ENCODE peak calls at places on chromosomes 16 and 17, in ten cellular contexts. S, D, P, J, M, H, A, U, B and F are unnamed samples.

GRCh38 chr17:31533546-31534155 is 142.2 kb downstream of the RAB11FIP4 start:
- DNase-seq in S (no peak), D (no peak), P (peak; percentile 40), J (peak; percentile 57), M (no peak), H (peak; percentile 79), A (peak; percentile 76), U (no peak), B (no peak), F (no peak)

GRCh38 chr17:78252111-78252634 is 20.7 kb downstream of the TMEM235 start:
- DNase-seq in S (no peak), D (no peak), P (peak; percentile 37), J (no peak), M (peak; percentile 69), H (no peak), A (no peak), U (no peak), B (no peak), F (peak; percentile 14)

GRCh38 chr16:85377388-85378144 is 235.6 kb upstream of the GSE1 start:
- DNase-seq in S (no peak), D (no peak), P (no peak), J (no peak), M (no peak), H (no peak), A (peak; percentile 91), U (no peak), B (no peak), F (no peak)

GRCh38 chr17:77428901-77429734 is 288.3 kb downstream of the SEC14L1 start:
- DNase-seq in S (no peak), D (no peak), P (no peak), J (no peak), M (no peak), H (no peak), A (no peak), U (no peak), B (no peak), F (no peak)

GRCh38 chr16:27080870-27081269 is 14.1 kb downstream of the C16orf82 start:
- DNase-seq in S (no peak), D (no peak), P (no peak), J (no peak), M (no peak), H (peak; percentile 35), A (peak; percentile 43), U (no peak), B (no peak), F (no peak)

GRCh38 chr17:37360632-37361031 is 15.2 kb upstream of the C17orf78 start:
- DNase-seq in S (no peak), D (no peak), P (no peak), J (no peak), M (no peak), H (peak; percentile 62), A (no peak), U (no peak), B (no peak), F (no peak)

GRCh38 chr16:88936913-88937666 is 39.9 kb downstream of the CBFA2T3 start:
- DNase-seq in S (no peak), D (no peak), P (no peak), J (no peak), M (no peak), H (no peak), A (no peak), U (no peak), B (no peak), F (no peak)

GRCh38 chr16:14364112-14364385 is 266.0 kb downstream of the PARN start:
- DNase-seq in S (no peak), D (no peak), P (no peak), J (no peak), M (no peak), H (no peak), A (no peak), U (no peak), B (no peak), F (no peak)

GRCh38 chr16:3094289-3095027 is 4.6 kb downstream of the ZSCAN10 start:
- DNase-seq in S (peak; percentile 76), D (no peak), P (peak; percentile 59), J (no peak), M (peak; percentile 57), H (no peak), A (peak; percentile 67), U (no peak), B (no peak), F (peak; percentile 60)

GRCh38 chr17:67434061-67434525 is 57.0 kb downstream of the PITPNC1 start:
- DNase-seq in S (peak; percentile 68), D (peak; percentile 70), P (peak; percentile 28), J (no peak), M (peak; percentile 33), H (no peak), A (no peak), U (peak; percentile 32), B (no peak), F (peak; percentile 45)

GRCh38 chr17:36992701-36993100 is 43.9 kb downstream of the AATF start:
- DNase-seq in S (no peak), D (no peak), P (peak; percentile 62), J (no peak), M (no peak), H (no peak), A (no peak), U (no peak), B (no peak), F (peak; percentile 3)

GRCh38 chr16:20956319-20956718 is 55.7 kb downstream of the LYRM1 start:
- DNase-seq in S (no peak), D (no peak), P (no peak), J (no peak), M (no peak), H (no peak), A (no peak), U (no peak), B (no peak), F (no peak)

GRCh38 chr17:77831497-77832179 is 126.9 kb upstream of the TNRC6C start:
- DNase-seq in S (no peak), D (no peak), P (no peak), J (no peak), M (no peak), H (no peak), A (no peak), U (no peak), B (no peak), F (no peak)

GRCh38 chr16:72932677-72933335 is 115.1 kb downstream of the ZFHX3 start:
- DNase-seq in S (peak; percentile 49), D (no peak), P (no peak), J (no peak), M (no peak), H (no peak), A (no peak), U (no peak), B (no peak), F (no peak)

DNA sequence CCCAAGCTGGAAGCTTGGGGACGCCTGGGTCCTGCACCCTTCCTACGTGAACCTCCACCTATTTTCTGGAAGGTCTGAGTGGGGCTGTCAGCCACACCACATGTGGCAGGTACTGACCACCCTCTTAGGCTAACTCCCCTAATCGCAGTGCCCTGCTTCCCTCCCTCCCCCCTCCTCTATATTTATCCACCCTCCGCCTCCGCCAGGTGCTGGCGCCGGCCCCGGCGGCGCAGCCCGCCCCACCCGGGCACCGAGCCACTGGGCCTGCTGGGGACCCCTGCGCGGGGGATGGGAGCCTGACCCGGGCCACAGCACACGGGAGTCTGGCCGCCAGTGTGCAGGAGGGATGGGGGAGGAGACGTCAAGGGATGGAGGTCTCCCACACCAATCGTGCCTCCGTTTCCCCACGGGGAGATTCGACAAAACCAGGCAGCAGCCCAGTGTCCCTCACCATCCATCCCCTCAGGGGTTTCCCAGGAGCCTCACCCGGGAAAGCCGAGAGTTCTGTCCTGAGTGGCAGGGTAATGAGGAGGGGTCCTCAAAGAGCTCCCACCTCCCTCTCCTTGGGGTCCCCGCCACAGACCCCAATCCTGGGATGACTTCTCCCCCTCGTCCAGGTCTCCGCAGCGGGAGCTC is 1.3 kb downstream of the PLEKHH3 start:
- DNase-seq in S (no peak), D (peak; percentile 75), P (peak; percentile 77), J (peak; percentile 63), M (peak; percentile 44), H (no peak), A (peak; percentile 41), U (no peak), B (no peak), F (peak; percentile 77)
- TF ChIP-seq POLR2A in S (no peak), D (no peak), P (no peak), J (no peak), M (no peak), H (no peak), A (no peak), U (no peak), B (no peak), F (peak; percentile 23)

GRCh38 chr16:4677390-4677789 is 16.0 kb upstream of the NUDT16L1 start:
- DNase-seq in S (peak; percentile 93), D (peak; percentile 75), P (no peak), J (no peak), M (no peak), H (no peak), A (no peak), U (no peak), B (no peak), F (no peak)
- H3K27ac ChIP-seq in S (peak overlapping the region; percentile 97), D (peak overlapping the region; percentile 86), P (no peak overlapping the region), J (no peak overlapping the region), M (no peak overlapping the region), H (no peak overlapping the region), A (no peak overlapping the region), U (no peak overlapping the region), B (no peak overlapping the region), F (no peak overlapping the region)

DNA sequence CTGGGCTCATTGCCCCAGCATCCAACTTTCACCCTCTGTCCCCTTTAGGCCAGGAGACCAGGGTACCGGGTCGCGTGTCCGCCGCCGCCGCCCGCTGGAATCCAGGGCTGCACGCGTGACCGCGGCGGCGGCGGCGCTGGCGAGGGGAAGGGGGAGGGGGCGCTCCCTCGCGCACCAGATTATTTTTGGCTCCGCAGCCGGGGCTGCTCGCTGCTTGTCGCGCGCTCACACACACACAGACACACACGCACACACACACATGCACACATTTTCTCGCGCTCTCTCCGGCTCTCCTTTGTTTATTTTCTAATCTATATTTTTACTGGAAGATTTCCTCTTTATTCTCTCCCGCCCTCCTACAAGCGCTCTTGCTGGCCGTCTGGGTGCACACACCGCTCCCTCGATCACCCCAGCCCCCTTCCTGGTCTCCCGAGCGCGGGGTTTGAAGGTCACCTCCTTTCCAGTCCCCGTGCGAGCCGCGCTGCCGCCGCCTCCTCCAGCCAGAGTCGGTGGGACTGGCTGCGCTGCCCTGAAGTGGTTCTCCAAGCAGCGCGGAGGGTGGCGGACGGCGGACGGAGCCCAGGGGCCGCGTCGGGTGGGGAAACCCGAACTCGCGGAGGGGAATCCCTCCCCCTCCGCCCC is 921.4 kb upstream of the EEF2KMT start:
- DNase-seq in S (no peak), D (no peak), P (no peak), J (no peak), M (no peak), H (no peak), A (no peak), U (no peak), B (no peak), F (no peak)
- H3K4me3 ChIP-seq in S (no peak overlapping the region), D (no peak overlapping the region), P (no peak overlapping the region), J (no peak overlapping the region), M (no peak overlapping the region), H (no peak overlapping the region), A (no peak overlapping the region), U (no peak overlapping the region), B (no peak overlapping the region), F (no peak overlapping the region)

GRCh38 chr17:58615768-58616659 is 75.8 kb downstream of the TEX14 start:
- DNase-seq in S (no peak), D (no peak), P (no peak), J (no peak), M (no peak), H (no peak), A (no peak), U (no peak), B (no peak), F (no peak)
- TF ChIP-seq POLR2A in S (no peak), D (no peak), P (no peak), J (no peak), M (no peak), H (no peak), A (no peak), U (no peak), B (no peak), F (no peak)

GRCh38 chr17:7575959-7576358 is 3.5 kb upstream of the CD68 start:
- DNase-seq in S (no peak), D (no peak), P (no peak), J (no peak), M (no peak), H (no peak), A (no peak), U (no peak), B (no peak), F (no peak)
- H3K27ac ChIP-seq in S (no peak overlapping the region), D (no peak overlapping the region), P (no peak overlapping the region), J (no peak overlapping the region), M (no peak overlapping the region), H (no peak overlapping the region), A (peak overlapping the region; percentile 98), U (no peak overlapping the region), B (no peak overlapping the region), F (peak overlapping the region; percentile 99)